ENCODE peak calls at places on chromosomes 2 and 18, in nine cellular contexts. I, C, K, T, L, P, S, E and U are unnamed samples.

GRCh38 chr2:165401285-165401852 is 68.1 kb upstream of the CSRNP3 start:
- DNase-seq in I (peak; percentile 72), C (peak; percentile 42), K (peak; percentile 45), T (peak; percentile 29), L (peak; percentile 56), P (peak; percentile 83), S (peak; percentile 22), E (no peak), U (no peak)

GRCh38 chr2:219186754-219187456 is 8.8 kb downstream of the RETREG2 start:
- DNase-seq in I (no peak), C (no peak), K (no peak), T (no peak), L (peak; percentile 15), P (no peak), S (no peak), E (peak; percentile 29), U (no peak)

GRCh38 chr2:198375073-198375430 is 570.7 kb downstream of the PLCL1 start:
- DNase-seq in I (no peak), C (no peak), K (no peak), T (no peak), L (no peak), P (no peak), S (no peak), E (no peak), U (no peak)

GRCh38 chr2:113179446-113180045 is 5.8 kb downstream of the PSD4 start:
- DNase-seq in I (no peak), C (no peak), K (no peak), T (no peak), L (no peak), P (no peak), S (no peak), E (no peak), U (no peak)

GRCh38 chr2:231278868-231279267 is 80.4 kb downstream of the ARMC9 start:
- DNase-seq in I (no peak), C (no peak), K (no peak), T (no peak), L (no peak), P (no peak), S (no peak), E (no peak), U (no peak)

GRCh38 chr2:176325732-176326131 is 56.5 kb downstream of the MTX2 start:
- DNase-seq in I (peak; percentile 27), C (no peak), K (no peak), T (no peak), L (no peak), P (peak; percentile 34), S (no peak), E (no peak), U (no peak)

GRCh38 chr2:56239437-56239836 is 55.6 kb downstream of the CCDC85A start:
- DNase-seq in I (no peak), C (peak; percentile 11), K (no peak), T (no peak), L (no peak), P (no peak), S (peak; percentile 21), E (no peak), U (no peak)

GRCh38 chr2:192195548-192196418 is 1.1 kb upstream of the TMEFF2 start:
- DNase-seq in I (no peak), C (peak; percentile 25), K (no peak), T (no peak), L (peak; percentile 20), P (peak; percentile 64), S (no peak), E (peak; percentile 13), U (no peak)

GRCh38 chr2:38213619-38214018 is 137.7 kb upstream of the CYP1B1 start:
- DNase-seq in I (no peak), C (no peak), K (no peak), T (no peak), L (no peak), P (no peak), S (no peak), E (no peak), U (no peak)

GRCh38 chr18:62637403-62637802 is 77.9 kb upstream of the PHLPP1 start:
- DNase-seq in I (no peak), C (no peak), K (no peak), T (no peak), L (no peak), P (no peak), S (no peak), E (no peak), U (no peak)

GRCh38 chr2:88626171-88627054 is 851 bp downstream of the EIF2AK3 start:
- DNase-seq in I (no peak), C (no peak), K (no peak), T (no peak), L (peak; percentile 23), P (peak; percentile 84), S (no peak), E (peak; percentile 59), U (peak; percentile 51)

GRCh38 chr2:207901401-207901800 is 123.9 kb downstream of the PLEKHM3 start:
- DNase-seq in I (no peak), C (no peak), K (no peak), T (no peak), L (no peak), P (no peak), S (no peak), E (no peak), U (no peak)

GRCh38 chr2:238484522-238485452 is 58.1 kb downstream of the ASB1 start:
- DNase-seq in I (no peak), C (peak; percentile 0), K (no peak), T (no peak), L (peak; percentile 8), P (no peak), S (no peak), E (no peak), U (no peak)

GRCh38 chr2:65305899-65306298 is 78.3 kb downstream of the ACTR2 start:
- DNase-seq in I (no peak), C (no peak), K (no peak), T (no peak), L (no peak), P (no peak), S (no peak), E (no peak), U (no peak)

GRCh38 chr18:48337053-48337452 is 72.1 kb downstream of the ZBTB7C start:
- DNase-seq in I (no peak), C (no peak), K (no peak), T (no peak), L (no peak), P (no peak), S (no peak), E (no peak), U (no peak)

GRCh38 chr2:16204791-16205620 is 264.7 kb downstream of the MYCN start:
- DNase-seq in I (peak; percentile 11), C (no peak), K (no peak), T (no peak), L (no peak), P (peak; percentile 80), S (no peak), E (no peak), U (no peak)

GRCh38 chr2:111068435-111069058 is 52.2 kb upstream of the BCL2L11 start:
- DNase-seq in I (no peak), C (no peak), K (no peak), T (no peak), L (no peak), P (peak; percentile 62), S (no peak), E (no peak), U (no peak)

GRCh38 chr2:172574965-172575364 is 19.1 kb downstream of the PDK1 start:
- DNase-seq in I (no peak), C (no peak), K (no peak), T (no peak), L (no peak), P (no peak), S (no peak), E (no peak), U (no peak)